ENCODE peak calls at places on chromosome 12, in four cellular contexts. S is Peyer's patch, B is sigmoid colon, X is heart right ventricle. T is an unnamed sample. For H3K4me1, the result is how much of the 10 kb centered on the place peaks cover.

GRCh38 chr12:112121780-112122565 is 3.4 kb upstream of the TRAFD1 start:
- DNase-seq in S (no peak), B (peak), X (peak), T (peak)

GRCh38 chr12:130787041-130787440 is 52.0 kb downstream of the STX2 start:
- DNase-seq in S (no peak), B (no peak), X (no peak), T (no peak)

GRCh38 chr12:99495797-99496196 is 151.8 kb upstream of the GARIN6 start:
- DNase-seq in S (no peak), B (no peak), X (no peak), T (no peak)

GRCh38 chr12:121530600-121531355 is 50.0 kb downstream of the KDM2B start:
- DNase-seq in S (peak), B (peak), X (peak), T (no peak)

GRCh38 chr12:43988838-43989560 is 153.1 kb downstream of the TMEM117 start:
- DNase-seq in S (no peak), B (no peak), X (no peak), T (no peak)

GRCh38 chr12:17216156-17216555 is 610.2 kb upstream of the LMO3 start:
- DNase-seq in S (no peak), B (no peak), X (no peak), T (no peak)

GRCh38 chr12:47222960-47223847 is 143.4 kb upstream of the AMIGO2 start:
- DNase-seq in S (no peak), B (no peak), X (no peak), T (no peak)

GRCh38 chr12:52924764-52925716 is 20.2 kb upstream of the KRT8 start:
- DNase-seq in S (no peak), B (no peak), X (no peak), T (peak)

GRCh38 chr12:96120359-96121100 is 73.6 kb upstream of the ELK3 start:
- DNase-seq in S (no peak), B (no peak), X (no peak), T (no peak)

GRCh38 chr12:76025601-76026575 is 5.7 kb downstream of the PHLDA1 start:
- DNase-seq in S (no peak), B (no peak), X (no peak), T (no peak)

GRCh38 chr12:13044859-13045384 is 741 bp downstream of the FAM234B start:
- DNase-seq in S (no peak), B (no peak), X (no peak), T (no peak)

GRCh38 chr12:16636435-16637055 is 30.6 kb upstream of the LMO3 start:
- DNase-seq in S (no peak), B (no peak), X (no peak), T (no peak)

GRCh38 chr12:120872487-120872886 is 31.7 kb downstream of the SPPL3 start:
- DNase-seq in S (no peak), B (no peak), X (no peak), T (no peak)

GRCh38 chr12:104384141-104384880 is 72.4 kb upstream of the CHST11 start:
- DNase-seq in S (no peak), B (no peak), X (no peak), T (no peak)

DNA sequence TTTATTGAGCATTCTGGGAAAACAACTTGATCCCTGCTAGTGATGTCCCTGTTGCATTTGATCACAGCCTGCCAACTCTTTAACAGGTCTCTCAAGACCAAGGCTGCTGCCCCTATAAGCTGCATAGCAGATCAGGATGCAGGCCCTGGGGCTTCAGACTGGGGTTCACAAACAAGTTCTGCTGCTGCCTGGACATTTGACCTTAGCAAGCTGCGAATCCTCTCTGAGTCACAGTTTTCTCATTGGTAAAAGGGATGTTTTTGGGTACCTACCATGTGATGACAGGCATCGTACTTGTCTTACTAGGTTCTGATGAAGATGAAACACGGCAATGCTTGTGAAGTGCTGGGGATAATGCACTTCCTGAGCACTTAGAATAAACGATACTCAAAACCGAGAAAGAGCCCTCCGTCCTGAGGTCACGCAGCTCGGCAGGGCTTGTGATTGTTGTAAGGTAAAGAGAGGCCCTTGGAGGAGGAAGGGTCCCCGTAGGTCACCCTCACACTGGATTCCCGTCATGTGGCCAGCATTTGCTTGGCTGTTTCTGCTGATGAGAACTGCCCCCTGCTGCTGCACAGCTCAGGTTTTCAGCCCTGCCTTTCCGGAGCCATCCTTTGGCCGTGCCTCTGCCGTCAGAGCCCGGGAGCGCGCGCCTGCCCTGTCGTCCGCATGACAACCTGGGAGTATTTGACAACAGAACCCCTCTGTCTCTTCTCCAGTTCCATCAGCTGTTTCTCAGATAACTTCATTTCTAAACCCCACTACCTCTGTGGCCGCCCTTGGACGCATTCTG is 39.1 kb downstream of the TSPAN9 start:
- DNase-seq in S (no peak), B (no peak), X (no peak), T (no peak)
- H3K4me3 ChIP-seq in S (no peak), B (no peak), X (no peak), T (no peak)

GRCh38 chr12:59230334-59230733 is 310.0 kb upstream of the LRIG3 start:
- DNase-seq in S (no peak), B (no peak), X (no peak), T (no peak)

GRCh38 chr12:59239993-59240392 is 319.7 kb upstream of the LRIG3 start:
- DNase-seq in S (no peak), B (no peak), X (no peak), T (no peak)

DNA sequence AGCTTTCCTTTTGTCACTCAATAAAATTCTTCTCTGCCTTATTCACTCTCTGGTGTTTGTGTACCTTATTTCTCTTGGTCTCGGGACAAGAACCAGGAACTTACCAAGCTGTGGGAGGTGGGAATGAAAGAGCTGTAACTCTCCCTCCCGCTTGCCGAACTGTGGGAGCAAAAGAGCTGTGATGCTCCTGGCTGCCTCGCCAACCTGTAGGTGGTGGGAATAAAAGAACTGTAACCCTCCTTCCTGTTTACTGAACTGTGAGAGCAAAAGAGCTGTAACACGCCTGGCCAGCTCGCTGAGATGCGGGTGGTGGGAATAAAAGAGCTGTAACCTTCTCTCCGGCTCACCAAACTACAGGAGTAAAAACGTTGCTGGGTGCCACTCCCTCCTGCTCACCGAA is 314.1 kb upstream of the LRIG3 start:
- DNase-seq in S (no peak), B (no peak), X (no peak), T (no peak)
- H3K4me1 ChIP-seq in S (under half), B (under half), X (under half), T (under half)

GRCh38 chr12:49422038-49422575 is 54.8 kb downstream of the SPATS2 start:
- DNase-seq in S (no peak), B (no peak), X (no peak), T (no peak)
- H3K27ac ChIP-seq in S (no peak), B (no peak), X (no peak), T (no peak)

DNA sequence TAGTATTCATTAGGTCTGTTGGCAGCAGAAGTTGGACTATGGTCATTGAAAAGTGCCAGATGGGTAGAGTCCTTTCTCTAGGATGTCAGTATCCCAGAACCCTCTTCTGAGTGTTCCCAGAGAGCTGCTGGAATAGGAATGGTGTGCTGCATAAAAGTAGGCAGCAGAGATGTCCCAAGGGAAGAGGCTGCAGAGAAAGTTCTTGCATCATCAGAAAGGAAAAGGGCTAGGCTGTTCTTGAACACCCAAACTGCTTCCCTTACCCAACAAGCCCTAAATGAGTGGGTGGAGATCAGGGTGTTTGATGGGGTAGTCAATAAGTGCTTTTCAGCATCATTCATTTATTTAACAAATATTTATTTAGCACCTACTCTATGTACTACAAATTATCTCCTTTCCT is 3.4 kb downstream of the DGKA start:
- DNase-seq in S (no peak), B (no peak), X (no peak), T (no peak)
- H3K4me3 ChIP-seq in S (no peak), B (no peak), X (no peak), T (no peak)

T was measured in RWPE2.